ENCODE peak calls at places on chromosomes 11 and 22, in seven cellular contexts. C is GM04503, X is NCI-H2227 treated with DMSO at 0.1 percent for 48 hours, G is T-helper 9 cell, B is NCI-H2081 treated with DMSO at 0.1 percent for 48 hours, Y is RPMI7951, E is non-pigmented ciliary epithelial cell. P is an unnamed sample.

GRCh38 chr11:64451856-64452255 is 92.9 kb downstream of the RPS6KA4 start:
- DNase-seq in C (no peak), X (no peak), G (no peak), B (no peak), Y (no peak), E (no peak), P (no peak)

GRCh38 chr22:40477683-40478348 is 107.4 kb downstream of the SGSM3 start:
- DNase-seq in C (no peak), X (no peak), G (no peak), B (no peak), Y (no peak), E (no peak), P (no peak)

GRCh38 chr11:3905080-3905953 is 49.9 kb downstream of the STIM1 start:
- DNase-seq in C (peak), X (no peak), G (peak), B (no peak), Y (peak), E (peak), P (peak)

GRCh38 chr11:17873571-17873970 is 139.0 kb downstream of the KCNC1 start:
- DNase-seq in C (no peak), X (no peak), G (no peak), B (no peak), Y (no peak), E (no peak), P (no peak)

GRCh38 chr11:2208691-2209369 is 37.2 kb upstream of the TH start:
- DNase-seq in C (no peak), X (no peak), G (no peak), B (no peak), Y (no peak), E (no peak), P (no peak)

GRCh38 chr11:130178441-130178971 is 18.9 kb downstream of the ST14 start:
- DNase-seq in C (no peak), X (no peak), G (no peak), B (no peak), Y (peak), E (no peak), P (no peak)

GRCh38 chr11:26621147-26621546 is 49.1 kb upstream of the MUC15 start:
- DNase-seq in C (peak), X (no peak), G (no peak), B (no peak), Y (peak), E (peak), P (peak)

GRCh38 chr11:62508336-62509058 is 38.1 kb downstream of the AHNAK start:
- DNase-seq in C (peak), X (peak), G (no peak), B (no peak), Y (peak), E (no peak), P (no peak)

GRCh38 chr22:39719559-39720450 is 149.3 kb downstream of the CACNA1I start:
- DNase-seq in C (no peak), X (no peak), G (no peak), B (no peak), Y (no peak), E (no peak), P (no peak)

GRCh38 chr11:29293825-29294224 is 723.0 kb downstream of the KCNA4 start:
- DNase-seq in C (no peak), X (no peak), G (no peak), B (no peak), Y (peak), E (peak), P (no peak)

GRCh38 chr11:1153951-1154487 is 3.7 kb upstream of the MUC5AC start:
- DNase-seq in C (peak), X (no peak), G (no peak), B (no peak), Y (peak), E (peak), P (peak)

GRCh38 chr22:23289851-23290724 is 109.8 kb downstream of the BCR start:
- DNase-seq in C (no peak), X (no peak), G (peak), B (no peak), Y (peak), E (no peak), P (no peak)